ENCODE peak calls at places on chromosome 21, in five cellular contexts. J, U, X, Y and Q are unnamed samples. For H3K27me3 and H3K36me3, the result is how much of the 10 kb centered on the place peaks cover.

GRCh38 chr21:43361493-43362296 is 65.2 kb downstream of the SIK1 start:
- DNase-seq in J (no peak), U (no peak), X (peak), Y (peak), Q (peak)

GRCh38 chr21:28993293-28993629 is 584 bp upstream of the LTN1 start:
- DNase-seq in J (no peak), U (no peak), X (no peak), Y (no peak), Q (no peak)

GRCh38 chr21:31340499-31340898 is 3.6 kb downstream of the TIAM1 start:
- DNase-seq in J (no peak), U (no peak), X (no peak), Y (no peak), Q (no peak)

GRCh38 chr21:17343055-17343454 is 169.8 kb upstream of the CXADR start:
- DNase-seq in J (peak), U (peak), X (no peak), Y (no peak), Q (peak)

GRCh38 chr21:25421327-25422028 is 185.8 kb downstream of the MRPL39 start:
- DNase-seq in J (peak), U (peak), X (no peak), Y (peak), Q (peak)

GRCh38 chr21:34996304-34997081 is 52.6 kb downstream of the RUNX1 start:
- DNase-seq in J (no peak), U (no peak), X (no peak), Y (no peak), Q (peak)

GRCh38 chr21:31873696-31874599 is 1.1 kb downstream of the HUNK start:
- DNase-seq in J (peak), U (peak), X (peak), Y (no peak), Q (peak)

GRCh38 chr21:16193758-16194606 is 464.2 kb downstream of the USP25 start:
- DNase-seq in J (peak), U (peak), X (no peak), Y (no peak), Q (peak)

GRCh38 chr21:41950941-41951408 is 2.8 kb downstream of the C2CD2 start:
- DNase-seq in J (no peak), U (peak), X (peak), Y (no peak), Q (peak)
- H3K4me3 ChIP-seq in J (no peak), U (no peak), X (no peak), Y (no peak), Q (no peak)

DNA sequence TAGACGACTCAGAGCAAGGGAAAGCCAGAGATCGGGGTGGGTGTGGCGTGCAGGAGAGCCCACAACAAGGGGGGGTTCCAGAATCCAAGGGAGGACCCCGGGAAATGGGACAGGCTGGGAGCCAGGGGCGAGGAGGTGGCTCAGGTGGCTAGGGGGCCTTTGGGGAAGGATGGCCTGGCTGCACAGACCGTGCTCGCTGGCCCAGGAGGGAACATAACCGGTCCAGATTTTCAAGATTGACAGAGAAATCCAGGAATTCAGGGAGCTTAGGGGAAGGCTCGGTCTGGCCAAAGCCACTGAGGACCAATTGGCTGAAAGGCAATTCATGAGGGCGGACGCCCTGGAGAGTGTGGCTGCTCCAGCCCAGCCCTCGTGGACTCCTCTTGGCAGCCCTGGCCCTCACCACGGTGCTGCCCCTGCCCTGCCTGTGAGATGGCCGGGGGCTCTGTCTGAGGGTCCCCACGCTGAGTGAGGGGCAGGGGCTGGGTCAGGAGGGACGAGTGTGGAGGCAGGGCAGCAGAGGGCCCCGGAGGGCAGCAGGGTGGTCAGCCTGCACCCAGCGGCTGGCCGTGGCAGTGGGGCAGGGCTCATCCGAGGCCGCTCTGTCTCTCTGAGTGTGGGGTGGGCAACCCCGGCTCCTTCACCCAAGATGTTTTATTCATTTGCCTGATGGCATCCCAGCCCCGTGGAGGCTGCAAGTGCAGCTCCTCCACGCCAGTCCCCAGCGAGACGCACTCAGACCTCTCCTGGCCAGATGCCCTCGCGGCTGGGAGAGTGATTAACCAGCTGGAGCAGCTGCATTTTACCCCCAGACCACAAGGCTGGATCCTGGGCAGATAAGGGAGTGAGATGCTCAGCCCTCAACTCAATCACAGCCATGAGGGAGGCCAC is 5.6 kb upstream of the LRRC3 start:
- DNase-seq in J (no peak), U (no peak), X (peak), Y (no peak), Q (peak)
- H3K27me3 ChIP-seq in J (under half), U (under half), X (half or more), Y (under half), Q (under half)

GRCh38 chr21:33549848-33550771 is 7.3 kb downstream of the SON start:
- DNase-seq in J (no peak), U (no peak), X (no peak), Y (no peak), Q (no peak)
- H3K36me3 ChIP-seq in J (half or more), U (under half), X (under half), Y (under half), Q (half or more)

GRCh38 chr21:45455321-45456013 is 50.5 kb downstream of the COL18A1 start:
- DNase-seq in J (no peak), U (no peak), X (peak), Y (no peak), Q (peak)
- H3K4me3 ChIP-seq in J (no peak), U (no peak), X (no peak), Y (peak), Q (no peak)

GRCh38 chr21:39087238-39087975 is 95.8 kb downstream of the PSMG1 start:
- DNase-seq in J (peak), U (no peak), X (no peak), Y (no peak), Q (peak)

GRCh38 chr21:39088831-39089380 is 94.3 kb downstream of the PSMG1 start:
- DNase-seq in J (no peak), U (peak), X (peak), Y (no peak), Q (no peak)

GRCh38 chr21:39086547-39086946 is 96.7 kb downstream of the PSMG1 start:
- DNase-seq in J (no peak), U (no peak), X (no peak), Y (no peak), Q (peak)

GRCh38 chr21:39085843-39086415 is 97.3 kb downstream of the PSMG1 start:
- DNase-seq in J (no peak), U (no peak), X (no peak), Y (no peak), Q (no peak)

DNA sequence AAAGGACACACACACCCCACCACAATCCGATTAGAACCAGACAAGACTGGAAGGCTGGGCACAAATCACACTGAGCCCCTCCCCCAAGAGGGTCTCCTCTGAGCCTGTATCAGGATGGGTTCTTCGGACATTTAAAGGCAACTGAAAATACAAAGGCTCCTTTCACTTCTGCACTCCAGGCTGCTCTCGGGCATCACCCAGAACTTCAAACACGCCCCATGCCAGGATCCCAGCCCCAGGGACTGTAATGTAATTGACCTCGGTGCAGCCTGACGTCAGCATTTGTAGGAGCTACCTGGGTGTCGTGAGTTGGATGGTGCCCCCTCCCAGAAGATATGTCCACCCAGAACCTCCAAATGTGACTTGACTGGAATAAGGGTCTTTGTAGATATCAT is 95.3 kb downstream of the PSMG1 start:
- DNase-seq in J (no peak), U (no peak), X (no peak), Y (no peak), Q (no peak)
- H3K27me3 ChIP-seq in J (under half), U (under half), X (under half), Y (under half), Q (under half)